ENCODE peak calls at places on chromosomes 4 and X, in five cellular contexts. T is lung, E is endodermal cell, B is neuronal stem cell, W is IMR-90. I is an unnamed sample.

GRCh38 chrX:21675931-21676330 is 17.8 kb upstream of the KLHL34 start:
- DNase-seq in T (no peak), E (no peak), B (no peak), W (no peak), I (no peak)

GRCh38 chr4:53591372-53591892 is at the start of gene LNX1:
- DNase-seq in T (peak), E (peak), B (no peak), W (no peak), I (no peak)

GRCh38 chr4:185656467-185656890 is 121.2 kb upstream of the PDLIM3 start:
- DNase-seq in T (no peak), E (peak), B (peak), W (peak), I (no peak)

GRCh38 chr4:55378617-55379467 is 16.9 kb upstream of the TMEM165 start:
- DNase-seq in T (peak), E (no peak), B (no peak), W (no peak), I (no peak)

GRCh38 chrX:153533041-153533565 is 15.7 kb downstream of the ATP2B3 start:
- DNase-seq in T (no peak), E (no peak), B (no peak), W (no peak), I (no peak)

GRCh38 chrX:19709812-19710518 is 177.4 kb downstream of the SH3KBP1 start:
- DNase-seq in T (no peak), E (no peak), B (no peak), W (peak), I (no peak)

GRCh38 chrX:19670854-19671620 is 155.7 kb upstream of the MAP3K15 start:
- DNase-seq in T (no peak), E (peak), B (peak), W (peak), I (no peak)

GRCh38 chr4:118224239-118224829 is 128.5 kb downstream of the PRSS12 start:
- DNase-seq in T (no peak), E (no peak), B (peak), W (peak), I (peak)

GRCh38 chr4:28481565-28481964 is 1620.9 kb downstream of the STIM2 start:
- DNase-seq in T (no peak), E (no peak), B (no peak), W (no peak), I (no peak)

GRCh38 chrX:133307094-133307493 is 88.9 kb upstream of the TFDP3 start:
- DNase-seq in T (no peak), E (no peak), B (no peak), W (no peak), I (no peak)

GRCh38 chrX:136660896-136661295 is 12.9 kb downstream of the CD40LG start:
- DNase-seq in T (no peak), E (no peak), B (no peak), W (no peak), I (no peak)

GRCh38 chrX:18424482-18425198 is 768 bp upstream of the CDKL5 start:
- DNase-seq in T (no peak), E (no peak), B (no peak), W (peak), I (peak)

GRCh38 chr4:119873132-119873531 is 193.5 kb downstream of the MAD2L1 start:
- DNase-seq in T (no peak), E (no peak), B (no peak), W (no peak), I (no peak)

GRCh38 chr4:98260047-98260578 is 1.1 kb upstream of the RAP1GDS1 start:
- DNase-seq in T (peak), E (peak), B (no peak), W (peak), I (no peak)

GRCh38 chrX:110146521-110146920 is 143.6 kb downstream of the TMEM164 start:
- DNase-seq in T (peak), E (peak), B (peak), W (peak), I (no peak)

GRCh38 chr4:44908565-44908964 is 182.2 kb upstream of the GNPDA2 start:
- DNase-seq in T (no peak), E (no peak), B (no peak), W (no peak), I (no peak)

GRCh38 chr4:169164669-169165415 is 105.9 kb downstream of the SH3RF1 start:
- DNase-seq in T (no peak), E (no peak), B (no peak), W (peak), I (no peak)

GRCh38 chr4:2929469-2929868 is 33.7 kb downstream of the NOP14 start:
- DNase-seq in T (no peak), E (no peak), B (no peak), W (no peak), I (no peak)

GRCh38 chrX:150364347-150365050 is 1.4 kb downstream of the MAMLD1 start:
- DNase-seq in T (peak), E (peak), B (no peak), W (peak), I (no peak)

GRCh38 chr4:155017426-155017825 is 191.0 kb upstream of the NPY2R start:
- DNase-seq in T (no peak), E (no peak), B (no peak), W (no peak), I (no peak)

GRCh38 chr4:80069837-80070788 is 2.9 kb downstream of the ANTXR2 start:
- DNase-seq in T (no peak), E (no peak), B (no peak), W (peak), I (no peak)

GRCh38 chr4:80072607-80073361 is at the start of gene ANTXR2:
- DNase-seq in T (peak), E (peak), B (peak), W (peak), I (peak)

GRCh38 chr4:80070880-80071620 is 2.0 kb downstream of the ANTXR2 start:
- DNase-seq in T (no peak), E (no peak), B (no peak), W (peak), I (no peak)

GRCh38 chr4:80073362-80074008 is 456 bp upstream of the ANTXR2 start:
- DNase-seq in T (no peak), E (no peak), B (no peak), W (no peak), I (peak)

DNA sequence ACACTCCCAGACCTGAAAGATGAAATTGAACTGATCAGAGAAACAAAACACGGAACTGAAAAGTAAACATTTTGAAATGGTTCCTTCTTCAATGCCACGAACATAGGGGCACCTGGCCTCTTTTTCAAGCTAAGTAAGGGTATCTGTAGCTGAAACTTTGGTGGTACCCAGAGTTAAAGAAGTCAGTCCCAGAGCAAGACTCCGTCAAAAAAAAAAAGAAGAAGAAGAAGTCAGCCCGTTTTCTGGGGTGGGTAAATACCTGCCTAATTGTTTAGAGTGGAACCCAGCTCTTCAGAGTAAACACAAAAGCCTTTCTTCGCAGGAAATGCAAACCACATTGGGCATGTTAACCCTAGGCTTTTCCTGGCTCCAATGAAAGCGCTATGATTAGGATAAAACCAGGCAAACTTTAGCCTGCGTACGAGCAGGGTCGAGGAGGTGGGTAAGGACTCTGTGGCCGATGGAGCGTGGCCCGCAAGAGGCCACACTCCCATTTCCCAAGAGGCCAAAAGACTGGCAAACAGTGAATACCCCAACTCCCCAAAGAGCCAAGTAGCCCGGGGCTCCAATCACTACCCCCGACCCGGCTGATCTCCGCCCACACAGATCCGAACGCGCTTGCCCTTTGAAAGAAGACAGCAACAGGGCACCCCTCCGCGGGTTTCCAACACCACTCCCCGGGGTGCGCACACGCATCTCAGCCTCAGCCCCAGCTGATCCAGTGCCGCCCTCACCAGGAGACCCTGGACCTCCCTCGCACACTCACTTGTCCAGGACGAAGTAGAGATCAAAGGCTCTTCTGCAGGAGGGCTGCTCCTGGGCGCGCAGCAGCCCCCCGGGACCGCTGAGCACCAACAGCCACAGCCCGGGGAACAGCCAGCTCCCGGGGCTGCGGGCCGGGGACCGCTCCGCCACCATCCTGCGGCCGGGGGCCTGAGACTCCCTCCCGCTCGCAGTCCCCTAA is 1.1 kb downstream of the ANTXR2 start:
- DNase-seq in T (peak), E (peak), B (peak), W (peak), I (peak)
- H3K27ac ChIP-seq in T (peak), E (peak), B (peak), W (peak), I (peak)

GRCh38 chr4:6157926-6158325 is 42.4 kb downstream of the JAKMIP1 start:
- DNase-seq in T (no peak), E (no peak), B (no peak), W (no peak), I (no peak)

GRCh38 chr4:6155996-6156395 is 44.4 kb downstream of the JAKMIP1 start:
- DNase-seq in T (no peak), E (no peak), B (no peak), W (no peak), I (no peak)

GRCh38 chr4:6162885-6163284 is 37.5 kb downstream of the JAKMIP1 start:
- DNase-seq in T (no peak), E (no peak), B (no peak), W (no peak), I (no peak)

GRCh38 chr4:6161921-6162464 is 38.4 kb downstream of the JAKMIP1 start:
- DNase-seq in T (no peak), E (no peak), B (no peak), W (no peak), I (no peak)

GRCh38 chr4:6160536-6160935 is 39.8 kb downstream of the JAKMIP1 start:
- DNase-seq in T (no peak), E (no peak), B (no peak), W (no peak), I (no peak)
- H3K27ac ChIP-seq in T (no peak), E (no peak), B (no peak), W (no peak), I (no peak)

DNA sequence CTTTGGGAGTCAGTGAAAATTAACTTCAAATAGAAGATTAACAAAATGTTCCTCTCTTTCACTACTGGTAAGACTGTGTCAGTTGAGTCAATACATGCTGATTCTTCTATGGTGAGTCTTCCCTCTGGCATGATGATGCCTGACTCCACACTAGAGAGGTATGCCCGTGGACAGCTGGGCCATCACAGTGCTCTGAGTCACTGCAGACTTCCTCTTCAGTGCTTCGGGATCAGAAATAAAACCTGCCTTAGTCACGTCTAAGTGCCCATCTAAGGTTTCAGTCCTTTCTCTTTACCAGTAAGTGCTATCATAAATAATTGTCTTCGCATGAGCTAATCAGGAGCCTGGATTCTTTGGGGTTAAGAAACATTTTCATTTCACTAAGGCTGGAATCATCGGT is 1.6 kb upstream of the ASB5 start:
- DNase-seq in T (no peak), E (no peak), B (no peak), W (peak), I (no peak)
- H3K27ac ChIP-seq in T (no peak), E (no peak), B (no peak), W (peak), I (no peak)

GRCh38 chr4:105058177-105058812 is 88.4 kb upstream of the TET2 start:
- DNase-seq in T (no peak), E (no peak), B (no peak), W (peak), I (no peak)

GRCh38 chr4:105059337-105059736 is 87.3 kb upstream of the TET2 start:
- DNase-seq in T (no peak), E (no peak), B (no peak), W (no peak), I (no peak)

GRCh38 chr4:105061720-105062119 is 85.0 kb upstream of the TET2 start:
- DNase-seq in T (no peak), E (no peak), B (no peak), W (no peak), I (no peak)

GRCh38 chr4:105061136-105061696 is 85.5 kb upstream of the TET2 start:
- DNase-seq in T (no peak), E (peak), B (peak), W (peak), I (peak)

DNA sequence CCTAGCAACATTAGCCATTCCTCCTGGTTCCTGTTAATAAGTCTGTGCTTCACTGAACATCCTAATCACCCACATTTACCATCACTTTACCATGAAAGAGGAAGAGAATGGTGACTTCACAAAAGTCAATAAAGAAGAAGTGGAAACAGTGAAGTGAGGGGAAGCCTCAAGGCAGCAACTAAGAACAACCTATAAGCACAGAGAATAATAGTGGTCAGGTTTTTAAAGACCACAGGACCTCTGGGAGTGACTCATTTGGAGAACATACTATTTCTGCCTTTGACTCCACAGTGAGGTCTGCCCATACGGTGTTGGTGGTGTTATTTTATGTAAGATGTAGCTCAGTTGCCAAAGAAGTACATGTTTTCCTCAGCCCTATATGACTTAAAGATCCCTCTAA is 86.0 kb upstream of the TET2 start:
- DNase-seq in T (no peak), E (no peak), B (no peak), W (peak), I (peak)
- H3K27ac ChIP-seq in T (no peak), E (no peak), B (no peak), W (no peak), I (no peak)

DNA sequence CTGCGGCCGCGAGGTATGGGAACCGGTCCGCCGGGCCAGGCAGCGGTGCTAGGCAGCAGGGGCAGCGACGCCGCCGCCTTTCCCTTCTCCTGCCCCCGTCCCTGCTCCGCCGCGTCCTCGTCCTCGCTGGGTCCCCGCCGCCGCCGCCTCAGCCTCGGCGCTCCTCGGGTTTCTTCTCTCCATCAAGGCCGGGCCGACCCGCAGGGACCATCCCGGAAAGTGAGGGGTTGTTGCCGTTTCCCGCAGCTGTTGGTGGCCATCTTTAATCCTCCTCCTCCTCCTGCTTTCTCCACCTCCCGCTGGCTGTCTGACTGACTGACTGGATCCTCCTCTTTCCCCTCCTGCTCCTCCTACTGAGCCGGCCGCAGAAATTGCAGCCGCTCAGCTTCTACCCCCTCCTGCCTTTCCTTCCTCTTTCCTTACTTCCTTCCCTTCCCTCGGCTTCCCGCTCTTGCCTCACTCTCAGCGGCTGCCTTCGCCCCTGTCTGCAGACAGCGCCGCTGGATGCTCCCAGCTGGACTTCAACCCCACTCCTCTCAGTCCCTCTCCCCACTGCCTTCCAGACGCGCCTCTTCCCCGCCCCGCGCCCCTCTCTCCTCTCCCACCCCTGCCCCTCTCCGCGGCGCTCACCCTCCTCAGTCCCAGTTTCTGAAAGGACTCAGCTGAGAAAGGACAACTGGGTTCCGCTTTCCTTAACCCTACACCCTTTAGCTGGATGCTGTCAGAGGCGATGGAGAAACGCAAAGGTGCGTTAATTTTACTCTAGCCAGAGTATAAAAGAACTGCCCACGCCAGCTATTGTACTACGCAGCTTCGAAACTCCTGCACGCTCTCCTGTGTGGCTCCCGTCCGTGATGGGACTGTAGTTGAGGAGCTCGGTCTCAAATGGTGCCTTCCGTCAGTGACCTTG is at the start of gene WDFY3:
- DNase-seq in T (peak), E (peak), B (peak), W (peak), I (no peak)
- H3K27ac ChIP-seq in T (peak), E (peak), B (peak), W (peak), I (no peak)

I was measured in CD4-positive, CD25-positive, alpha-beta regulatory T cell.